ENCODE peak calls at places on chromosomes 4 and X, in six cellular contexts. B, K, T, I, P and G are unnamed samples.

GRCh38 chrX:18927558-18927957 is 56.4 kb downstream of the PHKA2 start:
- DNase-seq in T (no peak), K (no peak), P (no peak), I (no peak), B (no peak), G (no peak)

GRCh38 chrX:31679861-31680260 is 608.0 kb upstream of the FTHL17 start:
- DNase-seq in I (no peak), T (no peak), B (no peak), K (no peak), P (no peak), G (no peak)

GRCh38 chrX:44506688-44507087 is 36.0 kb downstream of the FUNDC1 start:
- DNase-seq in P (no peak), I (no peak), T (no peak), K (no peak), B (no peak), G (no peak)

GRCh38 chr4:69601065-69601464 is 38.4 kb downstream of the UGT2A2 start:
- DNase-seq in T (no peak), I (no peak), K (no peak), B (no peak), P (no peak), G (no peak)

GRCh38 chr4:37970702-37971101 is 10.5 kb downstream of the PTTG2 start:
- DNase-seq in K (peak; percentile 90), T (peak; percentile 37), B (peak; percentile 90), I (peak; percentile 86), P (peak; percentile 59), G (peak; percentile 79)

GRCh38 chr4:34422472-34422871 is 1821.8 kb downstream of the ARAP2 start:
- DNase-seq in B (no peak), T (no peak), I (no peak), P (no peak), K (no peak), G (no peak)

GRCh38 chrX:40298569-40298968 is 200.8 kb upstream of the BCOR start:
- DNase-seq in K (no peak), B (no peak), P (peak; percentile 21), T (no peak), I (no peak), G (no peak)

GRCh38 chrX:275967-276587 is 5.1 kb upstream of the PLCXD1 start:
- DNase-seq in P (no peak), K (peak; percentile 75), B (peak; percentile 94), T (peak; percentile 79), I (peak; percentile 84), G (peak; percentile 82)

GRCh38 chr4:10108818-10109783 is 7.5 kb downstream of the WDR1 start:
- DNase-seq in P (peak; percentile 60), K (no peak), I (peak; percentile 44), B (no peak), T (no peak), G (no peak)

GRCh38 chr4:178081931-178082330 is 639.7 kb upstream of the AGA start:
- DNase-seq in I (no peak), B (no peak), K (no peak), P (no peak), T (no peak), G (no peak)

GRCh38 chr4:178090640-178091411 is 648.6 kb upstream of the AGA start:
- DNase-seq in P (no peak), B (no peak), K (no peak), T (no peak), I (no peak), G (no peak)

GRCh38 chr4:178083968-178084367 is 641.7 kb upstream of the AGA start:
- DNase-seq in B (no peak), T (no peak), K (no peak), P (no peak), I (no peak), G (no peak)

GRCh38 chr4:178086324-178086723 is 644.1 kb upstream of the AGA start:
- DNase-seq in I (no peak), P (no peak), T (no peak), K (no peak), B (no peak), G (no peak)
- TF ChIP-seq CTCF in I (no peak), P (no peak), T (no peak), K (no peak), B (no peak), G (no peak)

GRCh38 chr4:66202870-66203269 is 532.6 kb upstream of the EPHA5 start:
- DNase-seq in K (no peak), P (no peak), I (no peak), T (no peak), B (no peak), G (no peak)
- H3K4me1 ChIP-seq in K (no peaks in the 10 kb centered on the region), P (no peaks in the 10 kb centered on the region), I (no peaks in the 10 kb centered on the region), T (no peaks in the 10 kb centered on the region), B (no peaks in the 10 kb centered on the region), G (no peaks in the 10 kb centered on the region)

DNA sequence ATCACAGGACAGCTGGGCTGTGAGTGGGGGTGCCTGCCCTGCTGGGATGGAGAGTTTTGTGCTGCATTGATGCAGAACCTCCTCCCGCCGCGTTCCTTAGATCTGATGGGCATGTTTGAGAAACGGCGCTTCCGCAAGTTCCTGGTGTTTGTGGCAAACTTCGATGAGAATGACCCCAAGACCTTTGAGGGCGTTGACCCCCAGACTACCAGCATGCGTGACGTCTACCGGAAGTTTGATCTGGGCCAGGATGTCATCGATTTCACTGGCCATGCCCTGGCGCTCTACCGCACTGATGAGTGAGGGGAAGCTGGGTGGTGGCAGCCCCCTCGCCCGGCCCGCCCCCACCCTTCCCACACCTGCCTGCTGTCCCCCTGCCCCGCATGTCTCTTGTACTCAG is 2.9 kb downstream of the GDI1 start:
- DNase-seq in P (no peak), K (no peak), T (no peak), I (no peak), B (no peak), G (no peak)
- TF ChIP-seq CTCF in P (no peak), K (no peak), T (no peak), I (no peak), B (no peak), G (no peak)

GRCh38 chr4:13704761-13705160 is 77.2 kb upstream of the BOD1L1 start:
- DNase-seq in I (no peak), T (no peak), K (no peak), P (no peak), B (no peak), G (no peak)

GRCh38 chr4:13701937-13702446 is 74.5 kb upstream of the BOD1L1 start:
- DNase-seq in B (no peak), I (no peak), K (no peak), P (no peak), T (no peak), G (no peak)

GRCh38 chr4:13705521-13706035 is 78.1 kb upstream of the BOD1L1 start:
- DNase-seq in I (peak; percentile 61), T (no peak), P (peak; percentile 38), B (peak; percentile 79), K (no peak), G (no peak)

GRCh38 chr4:13704020-13704419 is 76.5 kb upstream of the BOD1L1 start:
- DNase-seq in B (no peak), K (no peak), I (peak; percentile 16), P (no peak), T (no peak), G (no peak)

GRCh38 chr4:13703096-13703495 is 75.6 kb upstream of the BOD1L1 start:
- DNase-seq in B (no peak), K (no peak), T (no peak), I (no peak), P (no peak), G (no peak)
- H3K4me1 ChIP-seq in B (no peaks in the 10 kb centered on the region), K (no peaks in the 10 kb centered on the region), T (no peaks in the 10 kb centered on the region), I (peaks cover 22% of the 10 kb centered on the region), P (no peaks in the 10 kb centered on the region), G (no peaks in the 10 kb centered on the region)

DNA sequence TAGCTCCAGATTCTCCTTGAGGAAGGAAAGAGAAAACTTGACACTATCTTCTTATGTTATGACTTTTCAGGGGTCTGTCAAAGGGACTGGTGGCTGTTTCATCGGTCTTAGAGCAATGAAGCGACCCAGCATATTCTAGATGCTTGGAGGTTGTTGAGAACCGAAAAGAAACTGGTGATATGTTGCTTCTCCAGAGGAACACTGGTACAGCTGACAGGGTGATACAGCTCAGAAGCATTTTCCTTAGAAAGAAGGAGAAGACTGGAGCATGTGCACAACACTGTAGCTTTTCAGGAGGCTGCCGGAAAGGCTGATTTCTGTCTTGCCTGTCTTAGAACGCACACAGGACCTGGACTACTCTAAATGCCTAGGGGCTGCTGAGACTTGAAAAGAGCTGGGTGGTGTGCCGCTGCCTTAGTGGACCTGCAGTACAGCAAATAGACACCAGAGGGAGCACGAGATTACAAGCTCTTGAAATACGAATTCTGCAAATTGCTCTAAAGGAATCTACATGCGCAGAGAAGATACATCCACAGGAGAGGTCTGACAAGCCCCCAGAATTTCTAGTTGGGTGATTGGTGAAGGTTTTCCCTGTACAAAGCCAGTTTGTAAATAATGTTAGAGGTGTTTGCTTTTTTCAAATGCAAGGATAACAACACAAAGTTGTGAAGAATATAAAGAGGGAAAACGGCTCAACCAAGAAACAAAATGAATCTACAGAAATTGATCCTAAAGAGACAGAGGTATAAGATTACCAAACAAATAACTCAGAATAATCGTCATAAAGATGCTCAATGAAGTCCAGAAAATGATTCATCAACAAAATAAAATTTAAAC is 223.1 kb upstream of the DMD start:
- DNase-seq in T (peak; percentile 15), K (no peak), B (no peak), P (peak; percentile 27), I (peak; percentile 43), G (peak; percentile 25)
- TF ChIP-seq CTCF in T (no peak), K (peak; percentile 94), B (peak; percentile 71), P (peak; percentile 80), I (peak; percentile 58), G (peak; percentile 69)